ENCODE peak calls at places on chromosomes 5 and 9, in nine cellular contexts. One of them, this sample, is unnamed.

GRCh38 chr5:194102-194501 is 2.8 kb downstream of the LRRC14B start:
- DNase-seq in psoas muscle: no peak
- DNase-seq in A549: no peak
- DNase-seq in endodermal cell: no peak
- DNase-seq in GM13977: no peak
- DNase-seq in PC-9: no peak
- DNase-seq in A673: no peak
- DNase-seq in heart right ventricle: peak; percentile 56
- DNase-seq in foreskin fibroblast: no peak
- DNase-seq in this sample: no peak

GRCh38 chr5:16067415-16067814 is 112.2 kb downstream of the MARCHF11 start:
- DNase-seq in psoas muscle: no peak
- DNase-seq in A673: no peak
- DNase-seq in GM13977: no peak
- DNase-seq in heart right ventricle: no peak
- DNase-seq in PC-9: no peak
- DNase-seq in endodermal cell: no peak
- DNase-seq in A549: no peak
- DNase-seq in foreskin fibroblast: no peak
- DNase-seq in this sample: no peak

GRCh38 chr5:108371263-108371662 is 10.6 kb downstream of the FBXL17 start:
- DNase-seq in foreskin fibroblast: no peak
- DNase-seq in heart right ventricle: no peak
- DNase-seq in GM13977: no peak
- DNase-seq in PC-9: no peak
- DNase-seq in psoas muscle: no peak
- DNase-seq in A549: no peak
- DNase-seq in A673: no peak
- DNase-seq in endodermal cell: no peak
- DNase-seq in this sample: no peak

GRCh38 chr5:6592611-6593010 is 40.2 kb downstream of the NSUN2 start:
- DNase-seq in heart right ventricle: no peak
- DNase-seq in endodermal cell: peak; percentile 12
- DNase-seq in PC-9: no peak
- DNase-seq in GM13977: no peak
- DNase-seq in foreskin fibroblast: peak; percentile 68
- DNase-seq in A549: no peak
- DNase-seq in psoas muscle: no peak
- DNase-seq in A673: no peak
- DNase-seq in this sample: no peak

GRCh38 chr9:137083418-137084004 is 3.3 kb upstream of the MAN1B1 start:
- DNase-seq in psoas muscle: peak; percentile 75
- DNase-seq in GM13977: no peak
- DNase-seq in endodermal cell: peak; percentile 80
- DNase-seq in foreskin fibroblast: peak; percentile 94
- DNase-seq in PC-9: peak; percentile 87
- DNase-seq in A549: peak; percentile 78
- DNase-seq in heart right ventricle: no peak
- DNase-seq in A673: peak; percentile 87
- DNase-seq in this sample: peak; percentile 43

GRCh38 chr9:15101046-15101445 is 190.8 kb upstream of the FREM1 start:
- DNase-seq in PC-9: no peak
- DNase-seq in A673: no peak
- DNase-seq in A549: no peak
- DNase-seq in endodermal cell: no peak
- DNase-seq in GM13977: no peak
- DNase-seq in foreskin fibroblast: no peak
- DNase-seq in heart right ventricle: no peak
- DNase-seq in psoas muscle: no peak
- DNase-seq in this sample: no peak

GRCh38 chr5:109877670-109878045 is 187.9 kb downstream of the MAN2A1 start:
- DNase-seq in psoas muscle: no peak
- DNase-seq in A549: no peak
- DNase-seq in GM13977: no peak
- DNase-seq in foreskin fibroblast: peak; percentile 34
- DNase-seq in A673: no peak
- DNase-seq in endodermal cell: no peak
- DNase-seq in PC-9: no peak
- DNase-seq in heart right ventricle: no peak
- DNase-seq in this sample: no peak

GRCh38 chr9:130193531-130194405 is 21.6 kb downstream of the NCS1 start:
- DNase-seq in PC-9: no peak
- DNase-seq in endodermal cell: peak; percentile 70
- DNase-seq in A549: no peak
- DNase-seq in heart right ventricle: no peak
- DNase-seq in A673: no peak
- DNase-seq in psoas muscle: no peak
- DNase-seq in foreskin fibroblast: no peak
- DNase-seq in GM13977: no peak
- DNase-seq in this sample: no peak

GRCh38 chr5:6202113-6202512 is 176.2 kb downstream of the MED10 start:
- DNase-seq in PC-9: no peak
- DNase-seq in GM13977: no peak
- DNase-seq in psoas muscle: no peak
- DNase-seq in foreskin fibroblast: no peak
- DNase-seq in heart right ventricle: no peak
- DNase-seq in A673: no peak
- DNase-seq in A549: no peak
- DNase-seq in endodermal cell: no peak
- DNase-seq in this sample: no peak

GRCh38 chr5:169595172-169595820 is 11.7 kb downstream of the SPDL1 start:
- DNase-seq in endodermal cell: no peak
- DNase-seq in psoas muscle: no peak
- DNase-seq in GM13977: no peak
- DNase-seq in A549: no peak
- DNase-seq in heart right ventricle: no peak
- DNase-seq in A673: no peak
- DNase-seq in foreskin fibroblast: no peak
- DNase-seq in PC-9: no peak
- DNase-seq in this sample: no peak

GRCh38 chr9:36823934-36824333 is 210.1 kb downstream of the PAX5 start:
- DNase-seq in heart right ventricle: no peak
- DNase-seq in PC-9: no peak
- DNase-seq in endodermal cell: no peak
- DNase-seq in GM13977: no peak
- DNase-seq in psoas muscle: no peak
- DNase-seq in foreskin fibroblast: no peak
- DNase-seq in A549: no peak
- DNase-seq in A673: no peak
- DNase-seq in this sample: no peak

GRCh38 chr9:36827593-36827992 is 206.5 kb downstream of the PAX5 start:
- DNase-seq in foreskin fibroblast: no peak
- DNase-seq in endodermal cell: no peak
- DNase-seq in GM13977: no peak
- DNase-seq in heart right ventricle: no peak
- DNase-seq in A549: no peak
- DNase-seq in PC-9: no peak
- DNase-seq in A673: no peak
- DNase-seq in psoas muscle: no peak
- DNase-seq in this sample: no peak

GRCh38 chr9:36828574-36829141 is 205.4 kb downstream of the PAX5 start:
- DNase-seq in PC-9: no peak
- DNase-seq in A549: no peak
- DNase-seq in A673: no peak
- DNase-seq in foreskin fibroblast: no peak
- DNase-seq in GM13977: no peak
- DNase-seq in psoas muscle: no peak
- DNase-seq in heart right ventricle: no peak
- DNase-seq in endodermal cell: no peak
- DNase-seq in this sample: no peak

GRCh38 chr9:36825179-36825578 is 208.9 kb downstream of the PAX5 start:
- DNase-seq in foreskin fibroblast: no peak
- DNase-seq in A549: no peak
- DNase-seq in heart right ventricle: no peak
- DNase-seq in GM13977: no peak
- DNase-seq in PC-9: no peak
- DNase-seq in psoas muscle: no peak
- DNase-seq in endodermal cell: no peak
- DNase-seq in A673: no peak
- DNase-seq in this sample: no peak

GRCh38 chr9:36826581-36826980 is 207.5 kb downstream of the PAX5 start:
- DNase-seq in endodermal cell: no peak
- DNase-seq in psoas muscle: no peak
- DNase-seq in PC-9: no peak
- DNase-seq in A673: no peak
- DNase-seq in GM13977: no peak
- DNase-seq in foreskin fibroblast: no peak
- DNase-seq in heart right ventricle: no peak
- DNase-seq in A549: no peak
- DNase-seq in this sample: no peak
- TF ChIP-seq CTCF in endodermal cell: no peak
- TF ChIP-seq CTCF in psoas muscle: no peak
- TF ChIP-seq CTCF in PC-9: no peak
- TF ChIP-seq CTCF in A673: no peak
- TF ChIP-seq CTCF in GM13977: no peak
- TF ChIP-seq CTCF in foreskin fibroblast: no peak
- TF ChIP-seq CTCF in heart right ventricle: no peak
- TF ChIP-seq CTCF in A549: no peak
- TF ChIP-seq CTCF in this sample: no peak

DNA sequence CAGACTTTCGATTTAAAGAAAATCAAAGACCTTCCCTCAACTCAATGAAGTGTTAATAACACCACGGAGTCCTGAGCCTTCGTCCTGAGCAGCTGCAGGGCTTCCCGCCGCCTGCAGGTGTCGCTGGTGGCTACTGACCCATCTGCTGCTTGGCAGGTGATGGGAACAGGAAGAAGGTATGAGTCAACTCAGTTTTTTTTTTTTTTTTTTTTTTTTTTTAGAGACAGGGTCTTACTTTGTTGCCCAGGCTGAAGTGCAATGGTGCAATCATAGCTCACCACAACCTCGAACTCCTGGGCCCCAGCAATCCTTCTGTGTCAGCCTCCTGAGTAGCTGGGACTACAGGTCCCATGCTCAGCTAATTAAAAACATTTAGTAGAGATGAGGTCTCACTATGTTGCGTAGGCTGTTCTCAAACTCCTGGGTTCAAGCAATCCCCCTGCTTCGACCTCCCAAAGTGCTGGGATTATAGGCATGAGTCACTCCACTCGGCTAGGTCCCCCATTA is 185.7 kb upstream of the IL12B start:
- DNase-seq in GM13977: peak; percentile 70
- DNase-seq in A549: peak; percentile 37
- DNase-seq in heart right ventricle: peak; percentile 53
- DNase-seq in endodermal cell: peak; percentile 95
- DNase-seq in A673: peak; percentile 48
- DNase-seq in psoas muscle: peak; percentile 68
- DNase-seq in foreskin fibroblast: no peak
- DNase-seq in PC-9: peak; percentile 76
- DNase-seq in this sample: peak; percentile 62
- TF ChIP-seq CTCF in GM13977: peak; percentile 93
- TF ChIP-seq CTCF in A549: peak; percentile 64
- TF ChIP-seq CTCF in heart right ventricle: peak; percentile 63
- TF ChIP-seq CTCF in endodermal cell: peak; percentile 93
- TF ChIP-seq CTCF in A673: peak; percentile 82
- TF ChIP-seq CTCF in psoas muscle: peak; percentile 71
- TF ChIP-seq CTCF in foreskin fibroblast: peak; percentile 77
- TF ChIP-seq CTCF in PC-9: peak; percentile 72
- TF ChIP-seq CTCF in this sample: peak; percentile 50

DNA sequence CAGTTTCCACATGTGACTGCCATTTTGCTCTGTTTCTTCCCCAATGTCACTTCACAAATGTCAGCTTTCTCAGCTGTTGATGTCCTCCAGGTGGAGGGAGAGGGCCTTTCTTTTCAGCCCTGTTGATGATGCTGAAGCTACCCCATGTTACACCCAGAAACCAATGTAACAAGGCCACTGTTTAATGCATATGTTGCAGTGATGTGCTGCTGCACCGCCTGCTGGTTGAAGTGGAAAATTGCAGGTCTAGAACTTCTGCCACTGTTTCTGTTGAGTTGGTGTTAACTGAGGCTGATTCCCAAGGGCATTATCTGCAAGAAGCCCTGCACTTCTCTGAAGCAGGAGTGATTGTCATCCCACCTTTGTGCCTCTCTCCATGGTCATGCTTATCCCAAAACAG is 428.4 kb downstream of the KDM4C start:
- DNase-seq in foreskin fibroblast: no peak
- DNase-seq in A549: no peak
- DNase-seq in GM13977: no peak
- DNase-seq in heart right ventricle: no peak
- DNase-seq in psoas muscle: no peak
- DNase-seq in endodermal cell: peak; percentile 79
- DNase-seq in A673: peak; percentile 18
- DNase-seq in PC-9: no peak
- DNase-seq in this sample: no peak
- TF ChIP-seq CTCF in foreskin fibroblast: peak; percentile 57
- TF ChIP-seq CTCF in A549: peak; percentile 49
- TF ChIP-seq CTCF in GM13977: peak; percentile 50
- TF ChIP-seq CTCF in heart right ventricle: peak; percentile 25
- TF ChIP-seq CTCF in psoas muscle: peak; percentile 29
- TF ChIP-seq CTCF in endodermal cell: peak; percentile 93
- TF ChIP-seq CTCF in A673: peak; percentile 54
- TF ChIP-seq CTCF in PC-9: peak; percentile 51
- TF ChIP-seq CTCF in this sample: no peak

DNA sequence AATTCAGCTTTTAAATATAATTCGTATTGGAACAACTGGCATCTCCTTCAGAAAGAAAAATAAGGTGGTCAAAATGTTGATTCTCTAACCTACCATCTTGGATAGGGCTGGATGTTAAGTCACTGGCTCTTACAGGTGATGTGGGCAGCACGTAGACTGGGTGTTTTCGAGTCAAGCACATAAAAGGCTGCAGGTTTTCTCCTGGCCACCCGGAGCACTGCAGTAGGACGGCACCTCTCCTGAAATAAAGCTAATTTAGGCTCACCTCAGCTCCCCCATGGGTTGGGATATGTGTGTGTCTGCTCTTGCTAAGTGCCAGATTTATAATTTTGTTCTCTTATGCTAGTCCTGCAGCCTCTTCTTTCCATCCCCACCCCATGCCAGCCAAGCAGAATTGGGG is 80.3 kb downstream of the IQGAP2 start:
- DNase-seq in psoas muscle: no peak
- DNase-seq in foreskin fibroblast: no peak
- DNase-seq in GM13977: no peak
- DNase-seq in endodermal cell: peak; percentile 77
- DNase-seq in heart right ventricle: no peak
- DNase-seq in PC-9: no peak
- DNase-seq in A673: no peak
- DNase-seq in A549: no peak
- DNase-seq in this sample: no peak
- TF ChIP-seq CTCF in psoas muscle: no peak
- TF ChIP-seq CTCF in foreskin fibroblast: no peak
- TF ChIP-seq CTCF in GM13977: no peak
- TF ChIP-seq CTCF in endodermal cell: peak; percentile 64
- TF ChIP-seq CTCF in heart right ventricle: no peak
- TF ChIP-seq CTCF in PC-9: no peak
- TF ChIP-seq CTCF in A673: no peak
- TF ChIP-seq CTCF in A549: no peak
- TF ChIP-seq CTCF in this sample: no peak

DNA sequence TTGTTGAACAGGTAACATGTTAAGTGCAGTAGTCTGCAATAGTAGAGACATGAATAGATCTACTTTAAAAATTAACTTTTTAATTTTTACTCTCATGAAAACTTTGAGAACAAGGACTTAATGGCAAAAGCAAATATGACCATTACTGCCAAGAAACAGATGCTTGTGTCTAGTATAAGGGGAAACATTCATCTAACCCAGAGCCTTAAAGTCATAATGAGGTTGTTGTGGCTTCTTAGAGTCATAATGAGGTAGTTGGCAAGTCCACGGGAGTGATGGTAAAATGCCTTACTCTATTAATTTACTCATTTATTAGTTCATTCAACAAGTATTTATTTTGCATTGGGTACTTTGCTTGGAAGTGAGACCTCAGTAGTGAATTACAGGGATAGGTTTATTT is 71.5 kb downstream of the JAKMIP2 start:
- DNase-seq in GM13977: no peak
- DNase-seq in A673: peak; percentile 56
- DNase-seq in psoas muscle: no peak
- DNase-seq in A549: no peak
- DNase-seq in endodermal cell: no peak
- DNase-seq in heart right ventricle: no peak
- DNase-seq in PC-9: no peak
- DNase-seq in foreskin fibroblast: no peak
- DNase-seq in this sample: no peak
- TF ChIP-seq CTCF in GM13977: no peak
- TF ChIP-seq CTCF in A673: no peak
- TF ChIP-seq CTCF in psoas muscle: no peak
- TF ChIP-seq CTCF in A549: no peak
- TF ChIP-seq CTCF in endodermal cell: no peak
- TF ChIP-seq CTCF in heart right ventricle: no peak
- TF ChIP-seq CTCF in PC-9: no peak
- TF ChIP-seq CTCF in foreskin fibroblast: no peak
- TF ChIP-seq CTCF in this sample: no peak

This sample was measured in lung.